ENCODE peak calls at places on chromosomes 7 and 10, in six cellular contexts. N is prostate gland, D is body of pancreas, X is RWPE1, Y is GM20000, K is MM.1S. E is an unnamed sample.

GRCh38 chr7:93279541-93279940 is 47.4 kb downstream of the VPS50 start:
- DNase-seq in Y (no peak), D (no peak), N (no peak), K (no peak), X (no peak), E (no peak)

GRCh38 chr7:50068850-50069551 is 24.0 kb downstream of the ZPBP start:
- DNase-seq in N (peak), Y (peak), X (peak), D (peak), K (peak), E (no peak)

GRCh38 chr7:142956951-142957623 is 5.1 kb downstream of the KEL start:
- DNase-seq in D (no peak), X (peak), N (no peak), Y (no peak), K (no peak), E (no peak)

GRCh38 chr10:89643812-89644690 is 991 bp downstream of the PANK1 start:
- DNase-seq in N (peak), X (peak), D (peak), K (peak), Y (peak), E (peak)

GRCh38 chr10:119024882-119025281 is 4.6 kb upstream of the NANOS1 start:
- DNase-seq in K (no peak), X (no peak), N (no peak), Y (no peak), D (no peak), E (no peak)

GRCh38 chr10:73997479-73997805 is 474 bp upstream of the VCL start:
- DNase-seq in N (no peak), Y (no peak), D (no peak), X (no peak), K (peak), E (no peak)

GRCh38 chr7:51316666-51317581 is at the start of gene COBL:
- DNase-seq in D (peak), Y (peak), N (peak), X (peak), K (no peak), E (no peak)

GRCh38 chr10:112182808-112183328 is 697 bp downstream of the GPAM start:
- DNase-seq in N (no peak), K (peak), X (no peak), D (peak), Y (no peak), E (no peak)

GRCh38 chr7:77657427-77658331 is 38.6 kb upstream of the RSBN1L start:
- DNase-seq in X (peak), K (peak), Y (peak), D (peak), N (peak), E (no peak)

GRCh38 chr10:21020545-21020944 is 123.4 kb upstream of the NEBL start:
- DNase-seq in D (peak), X (peak), N (no peak), Y (peak), K (peak), E (no peak)

GRCh38 chr7:1329966-1330915 is 97.6 kb downstream of the UNCX start:
- DNase-seq in Y (no peak), K (no peak), X (no peak), D (no peak), N (no peak), E (peak)

GRCh38 chr10:52216852-52217251 is 97.2 kb upstream of the DKK1 start:
- DNase-seq in D (no peak), X (no peak), K (peak), Y (no peak), N (peak), E (no peak)

GRCh38 chr7:42351313-42351935 is 114.4 kb upstream of the GLI3 start:
- DNase-seq in N (no peak), K (no peak), D (no peak), Y (no peak), X (no peak), E (no peak)

GRCh38 chr7:24504040-24504439 is 69.2 kb upstream of the PALS2 start:
- DNase-seq in N (no peak), Y (no peak), K (no peak), D (no peak), X (no peak), E (no peak)

GRCh38 chr10:52316005-52316404 is 1.9 kb downstream of the DKK1 start:
- DNase-seq in K (no peak), D (no peak), Y (no peak), X (no peak), N (no peak), E (no peak)

GRCh38 chr10:100909506-100910260 is 3.1 kb upstream of the SLF2 start:
- DNase-seq in X (no peak), D (no peak), K (no peak), Y (no peak), N (no peak), E (no peak)

GRCh38 chr7:7426686-7427085 is 109.0 kb downstream of the COL28A1 start:
- DNase-seq in Y (no peak), D (no peak), X (no peak), K (no peak), N (no peak), E (no peak)

GRCh38 chr10:23693895-23694294 is 255.0 kb downstream of the OTUD1 start:
- DNase-seq in K (no peak), X (no peak), N (no peak), D (no peak), Y (no peak), E (no peak)

GRCh38 chr7:94170836-94171235 is 166.7 kb upstream of the BET1 start:
- DNase-seq in K (peak), Y (peak), X (no peak), D (no peak), N (no peak), E (no peak)

GRCh38 chr10:126618466-126618865 is 52.0 kb downstream of the C10orf90 start:
- DNase-seq in N (no peak), Y (no peak), D (no peak), X (no peak), K (no peak), E (no peak)

GRCh38 chr10:3785849-3786290 is 861 bp upstream of the KLF6 start:
- DNase-seq in D (no peak), X (no peak), Y (no peak), K (peak), N (no peak), E (peak)

GRCh38 chr7:27113991-27114866 is 11.7 kb upstream of the HOXA2 start:
- DNase-seq in D (no peak), K (no peak), Y (no peak), X (peak), N (peak), E (no peak)

GRCh38 chr7:111642373-111642772 is 80.1 kb upstream of the IMMP2L start:
- DNase-seq in X (no peak), D (no peak), N (no peak), K (no peak), Y (no peak), E (no peak)

GRCh38 chr7:30977222-30977621 is 13.5 kb downstream of the GHRHR start:
- DNase-seq in X (no peak), K (no peak), N (no peak), Y (no peak), D (no peak), E (no peak)

GRCh38 chr10:101291254-101292193 is 62.3 kb upstream of the LBX1 start:
- DNase-seq in N (peak), K (peak), X (peak), Y (peak), D (peak), E (no peak)

GRCh38 chr10:16944081-16944922 is 127.1 kb upstream of the RSU1 start:
- DNase-seq in N (no peak), D (no peak), Y (no peak), K (no peak), X (no peak), E (no peak)

GRCh38 chr7:142626420-142627035 is 122.7 kb upstream of the PRSS1 start:
- DNase-seq in K (peak), X (no peak), D (peak), N (no peak), Y (peak), E (peak)

GRCh38 chr7:15330943-15331342 is 230.9 kb downstream of the AGMO start:
- DNase-seq in D (no peak), X (no peak), Y (no peak), N (no peak), K (no peak), E (no peak)

GRCh38 chr7:15323545-15323944 is 238.3 kb downstream of the AGMO start:
- DNase-seq in Y (no peak), X (no peak), D (no peak), K (no peak), N (no peak), E (no peak)

GRCh38 chr7:15326044-15326644 is 235.7 kb downstream of the AGMO start:
- DNase-seq in N (no peak), X (peak), K (peak), Y (peak), D (no peak), E (no peak)
- TF ChIP-seq CTCF in N (no peak), X (peak), K (peak), Y (no peak), D (peak), E (no peak)

GRCh38 chr10:49174926-49175500 is 13.2 kb downstream of the TMEM273 start:
- DNase-seq in Y (no peak), D (no peak), N (peak), X (no peak), K (no peak), E (no peak)

GRCh38 chr10:49177391-49178355 is 10.5 kb downstream of the TMEM273 start:
- DNase-seq in N (no peak), K (no peak), X (peak), Y (peak), D (no peak), E (peak)

GRCh38 chr10:49178489-49179471 is 9.4 kb downstream of the TMEM273 start:
- DNase-seq in K (no peak), Y (no peak), D (no peak), X (no peak), N (no peak), E (no peak)

GRCh38 chr10:49175587-49176309 is 12.4 kb downstream of the TMEM273 start:
- DNase-seq in K (no peak), N (no peak), Y (no peak), D (no peak), X (no peak), E (no peak)

DNA sequence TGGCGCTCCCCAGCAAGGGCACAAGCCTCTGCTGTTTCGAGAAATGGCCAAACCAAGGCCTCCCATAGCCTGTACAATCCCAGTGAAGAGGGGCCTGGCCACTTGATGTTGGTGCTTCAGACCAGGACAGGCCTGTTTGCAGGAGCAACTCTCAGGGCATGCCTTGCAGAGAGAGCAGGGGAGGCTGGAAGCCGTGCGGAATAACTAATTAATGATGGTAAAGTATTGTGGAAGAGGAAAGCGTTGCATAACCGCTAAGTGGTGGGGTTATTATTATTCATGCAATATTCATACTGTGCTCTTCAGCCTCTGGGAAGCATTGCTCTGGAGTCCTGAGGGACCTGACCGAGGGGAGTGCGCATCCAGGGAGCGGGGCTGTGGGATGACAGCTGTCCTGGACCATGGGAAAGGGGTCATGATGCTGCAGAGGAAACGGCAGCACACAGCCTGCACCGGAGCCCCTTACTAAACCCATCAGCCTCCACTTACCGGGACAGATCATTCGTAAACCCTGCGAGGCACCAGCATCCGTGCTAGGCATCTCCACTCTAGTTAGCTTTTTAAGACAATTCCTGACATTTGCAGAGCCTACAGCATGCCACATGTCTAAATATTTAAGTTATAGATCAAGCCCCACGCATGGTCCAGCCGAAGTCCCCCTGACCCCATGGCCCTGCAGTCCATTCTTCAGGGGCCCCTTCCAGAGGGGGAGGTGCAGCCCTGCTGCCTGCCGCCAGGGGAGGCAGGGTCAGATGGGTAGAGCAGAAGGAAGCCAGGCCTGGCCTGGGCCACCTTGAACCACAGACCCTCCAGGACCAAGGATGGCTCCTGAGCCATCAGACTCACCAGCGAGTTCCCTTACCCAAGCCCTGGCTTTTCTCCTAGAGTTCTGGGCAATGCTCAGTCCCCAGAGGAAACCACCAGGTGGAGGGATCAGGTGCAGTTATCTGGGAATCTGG is 11.6 kb downstream of the TMEM273 start:
- DNase-seq in D (no peak), K (no peak), Y (no peak), X (no peak), N (no peak), E (no peak)
- TF ChIP-seq CTCF in D (no peak), K (no peak), Y (no peak), X (no peak), N (no peak), E (no peak)

DNA sequence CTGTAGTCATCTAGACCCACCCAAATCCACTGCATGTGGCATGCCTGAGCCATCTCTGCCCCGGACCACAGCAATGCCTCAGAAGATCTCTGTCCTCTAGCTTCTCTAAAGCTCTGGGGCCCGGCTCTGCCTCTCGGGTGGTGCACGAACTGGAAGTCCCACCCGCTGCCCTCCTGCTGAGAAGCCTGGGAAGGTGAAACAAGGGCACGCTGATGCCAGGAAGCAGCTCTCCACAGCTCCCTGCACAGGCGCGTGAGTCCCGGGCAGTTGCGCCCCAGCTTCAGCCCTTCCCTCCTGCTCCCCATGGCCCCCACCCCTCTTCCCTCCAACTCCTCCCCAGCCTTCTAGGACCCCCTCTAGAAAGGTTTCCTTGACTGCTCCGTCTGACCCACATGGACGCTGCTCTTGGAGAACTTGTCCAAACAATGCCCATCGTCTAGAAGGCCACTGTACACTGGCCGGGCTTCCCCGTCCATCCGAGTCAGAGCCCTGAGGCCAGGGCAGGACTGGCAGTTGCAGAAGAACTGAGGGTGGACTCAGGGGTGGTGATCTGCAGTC is 12.8 kb downstream of the KCNH2 start:
- DNase-seq in N (no peak), D (no peak), Y (no peak), K (no peak), X (no peak), E (no peak)
- TF ChIP-seq CTCF in N (no peak), D (no peak), Y (no peak), K (no peak), X (no peak), E (no peak)

DNA sequence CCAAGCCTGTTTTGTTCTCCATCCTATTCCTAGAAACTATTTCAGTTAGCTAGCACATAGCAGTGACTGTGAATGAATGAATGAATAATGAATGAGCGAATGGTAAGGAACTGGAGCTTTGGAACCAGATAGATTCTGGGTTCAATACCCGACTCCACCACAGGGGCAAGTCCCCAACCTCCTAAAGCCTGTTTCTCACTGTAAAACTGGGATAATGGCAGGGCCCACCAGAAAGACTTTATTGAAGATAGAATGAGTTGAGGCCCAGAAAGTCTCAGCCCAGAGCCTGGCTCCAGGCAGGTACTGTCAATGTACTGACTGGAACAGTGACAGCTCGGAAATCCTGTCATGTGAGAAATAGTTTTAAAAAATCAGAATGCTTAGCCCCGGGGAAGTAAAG is 1.1 kb upstream of the CDH23 start:
- DNase-seq in X (no peak), N (no peak), D (no peak), K (no peak), Y (no peak), E (no peak)
- TF ChIP-seq CTCF in X (no peak), N (no peak), D (no peak), K (no peak), Y (no peak), E (peak)

GRCh38 chr7:134255814-134256213 is 60.9 kb downstream of the SLC35B4 start:
- DNase-seq in N (no peak), Y (no peak), X (no peak), D (no peak), K (no peak), E (no peak)
- TF ChIP-seq CTCF in N (no peak), Y (no peak), X (no peak), D (no peak), K (no peak), E (no peak)

DNA sequence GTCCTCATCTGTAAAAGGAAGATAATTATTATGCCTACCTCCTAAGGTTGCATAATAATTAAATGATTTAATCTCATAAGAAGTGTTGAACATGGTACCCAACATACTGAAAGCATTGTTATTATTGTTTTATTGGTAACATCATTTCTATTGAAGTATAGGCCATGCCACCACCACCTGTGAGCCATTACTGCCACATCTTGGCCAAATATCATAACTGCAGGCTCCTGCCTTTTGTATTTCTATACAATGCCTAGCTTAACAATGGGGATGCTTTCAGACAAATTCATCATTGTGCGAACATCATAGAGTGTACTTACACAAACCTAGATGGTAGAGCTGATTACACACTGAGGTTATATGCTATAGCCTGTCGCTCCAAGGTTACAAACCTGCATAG is 61.1 kb upstream of the NPSR1 start:
- DNase-seq in K (peak), N (no peak), X (peak), Y (no peak), D (no peak), E (no peak)
- TF ChIP-seq CTCF in K (peak), N (no peak), X (no peak), Y (peak), D (no peak), E (no peak)

GRCh38 chr7:85078181-85078580 is 108.7 kb downstream of the SEMA3D start:
- DNase-seq in K (no peak), Y (no peak), N (no peak), D (no peak), X (no peak), E (no peak)
- TF ChIP-seq CTCF in K (no peak), Y (no peak), N (no peak), D (no peak), X (no peak), E (no peak)

GRCh38 chr10:103870503-103870902 is 15.1 kb upstream of the SH3PXD2A start:
- DNase-seq in K (peak), D (no peak), X (peak), N (peak), Y (no peak), E (no peak)
- TF ChIP-seq CTCF in K (no peak), D (no peak), X (no peak), N (no peak), Y (no peak), E (no peak)

DNA sequence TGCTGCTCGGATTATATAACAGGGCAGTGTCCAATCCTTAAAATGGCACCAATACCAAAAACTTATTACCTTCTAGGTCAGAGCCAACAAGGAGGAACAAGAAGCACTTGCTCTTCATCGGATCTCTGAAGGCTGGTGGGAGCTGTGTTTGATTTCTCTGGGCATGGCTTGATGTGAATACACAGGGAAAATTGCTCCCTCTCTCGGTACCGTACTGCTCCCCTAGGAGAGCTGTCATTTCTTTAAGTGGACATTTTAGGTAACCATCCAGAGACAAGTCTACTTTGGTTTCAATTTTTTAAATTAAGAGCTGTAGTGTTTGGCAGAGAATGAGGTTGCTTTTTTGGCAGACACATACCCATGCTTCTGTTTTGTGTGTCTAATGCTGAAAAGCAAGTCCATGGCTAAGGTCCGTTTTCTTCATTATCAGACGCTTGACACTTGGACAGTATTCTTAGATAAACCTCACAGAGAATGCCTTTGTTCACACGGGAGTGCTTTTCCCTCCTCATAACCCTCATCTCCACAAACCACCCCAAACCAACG is 61.2 kb upstream of the TRIL start:
- DNase-seq in K (no peak), D (no peak), X (no peak), Y (no peak), N (no peak), E (no peak)
- TF ChIP-seq CTCF in K (no peak), D (no peak), X (no peak), Y (no peak), N (no peak), E (no peak)

E was measured in CD14-positive monocyte.